ENCODE peak calls at places on chromosome 16, in ten cellular contexts. O is fibroblast of the aortic adventitia, Y is uterus, H is amniotic stem cell, R is brain pericyte, Q is memory B cell, F is HT1080, I is COLO829, T is GM12865, C is HFFc6. L is an unnamed sample.

GRCh38 chr16:85554114-85554790 is 58.9 kb upstream of the GSE1 start:
- DNase-seq in O (peak; percentile 89), Y (peak; percentile 68), H (peak; percentile 55), R (no peak), Q (peak; percentile 58), F (peak; percentile 90), I (peak; percentile 60), T (peak; percentile 95), C (peak; percentile 71), L (peak; percentile 54)

GRCh38 chr16:59047114-59047513 is 313.0 kb upstream of the GOT2 start:
- DNase-seq in O (no peak), Y (no peak), H (no peak), R (no peak), Q (no peak), F (peak; percentile 7), I (no peak), T (no peak), C (no peak), L (no peak)

GRCh38 chr16:35706901-35707300 is 2247.5 kb downstream of the TP53TG3F start:
- DNase-seq in O (no peak), Y (no peak), H (no peak), R (no peak), Q (no peak), F (no peak), I (no peak), T (no peak), C (no peak), L (no peak)

GRCh38 chr16:31001507-31002251 is 8.8 kb downstream of the STX1B start:
- DNase-seq in O (no peak), Y (no peak), H (no peak), R (no peak), Q (no peak), F (no peak), I (no peak), T (no peak), C (no peak), L (no peak)

GRCh38 chr16:35798885-35799426 is 2339.5 kb downstream of the TP53TG3F start:
- DNase-seq in O (no peak), Y (no peak), H (no peak), R (no peak), Q (no peak), F (peak; percentile 52), I (no peak), T (no peak), C (no peak), L (no peak)

GRCh38 chr16:30369091-30369937 is 980 bp downstream of the TBC1D10B start:
- DNase-seq in O (no peak), Y (no peak), H (no peak), R (no peak), Q (no peak), F (no peak), I (no peak), T (no peak), C (no peak), L (no peak)

GRCh38 chr16:13110124-13110796 is 208.9 kb downstream of the SHISA9 start:
- DNase-seq in O (no peak), Y (no peak), H (no peak), R (no peak), Q (no peak), F (peak; percentile 84), I (peak; percentile 7), T (no peak), C (peak; percentile 22), L (no peak)

GRCh38 chr16:10981697-10982216 is 37.4 kb downstream of the CLEC16A start:
- DNase-seq in O (no peak), Y (no peak), H (no peak), R (no peak), Q (peak; percentile 68), F (peak; percentile 48), I (no peak), T (peak; percentile 83), C (peak; percentile 11), L (no peak)

GRCh38 chr16:84478172-84478948 is 26.1 kb downstream of the MEAK7 start:
- DNase-seq in O (peak; percentile 61), Y (no peak), H (peak; percentile 38), R (no peak), Q (no peak), F (peak; percentile 65), I (peak; percentile 8), T (no peak), C (peak; percentile 90), L (no peak)

GRCh38 chr16:87841608-87842208 is 27.6 kb downstream of the SLC7A5 start:
- DNase-seq in O (no peak), Y (no peak), H (no peak), R (no peak), Q (no peak), F (no peak), I (no peak), T (no peak), C (no peak), L (no peak)

GRCh38 chr16:49592507-49593422 is 219.2 kb downstream of the C16orf78 start:
- DNase-seq in O (peak; percentile 51), Y (no peak), H (no peak), R (no peak), Q (peak; percentile 25), F (peak; percentile 41), I (no peak), T (peak; percentile 76), C (no peak), L (peak; percentile 34)

GRCh38 chr16:180101-180920 is at the start of gene HBQ1:
- DNase-seq in O (no peak), Y (no peak), H (no peak), R (no peak), Q (no peak), F (no peak), I (no peak), T (no peak), C (no peak), L (peak; percentile 49)

GRCh38 chr16:87580855-87581261 is 21.4 kb upstream of the JPH3 start:
- DNase-seq in O (peak; percentile 60), Y (no peak), H (no peak), R (no peak), Q (no peak), F (peak; percentile 75), I (peak; percentile 24), T (no peak), C (peak; percentile 71), L (no peak)

GRCh38 chr16:25228372-25228771 is 11.6 kb downstream of the AQP8 start:
- DNase-seq in O (no peak), Y (no peak), H (no peak), R (no peak), Q (no peak), F (no peak), I (no peak), T (no peak), C (no peak), L (no peak)

GRCh38 chr16:73196670-73197069 is 148.7 kb upstream of the ZFHX3 start:
- DNase-seq in O (peak; percentile 77), Y (peak; percentile 63), H (no peak), R (peak; percentile 43), Q (peak; percentile 28), F (peak; percentile 68), I (peak; percentile 81), T (peak; percentile 69), C (peak; percentile 35), L (no peak)

GRCh38 chr16:59988591-59988990 is 1254.5 kb upstream of the GOT2 start:
- DNase-seq in O (no peak), Y (no peak), H (no peak), R (no peak), Q (no peak), F (no peak), I (no peak), T (no peak), C (no peak), L (no peak)

GRCh38 chr16:84722068-84722467 is 22.3 kb downstream of the USP10 start:
- DNase-seq in O (no peak), Y (no peak), H (no peak), R (no peak), Q (no peak), F (no peak), I (no peak), T (no peak), C (no peak), L (no peak)

GRCh38 chr16:29809031-29809747 is 2.8 kb upstream of the PRRT2 start:
- DNase-seq in O (no peak), Y (peak; percentile 34), H (no peak), R (no peak), Q (no peak), F (no peak), I (no peak), T (no peak), C (no peak), L (no peak)

GRCh38 chr16:8237452-8237851 is 352.9 kb downstream of the TMEM114 start:
- DNase-seq in O (no peak), Y (no peak), H (no peak), R (no peak), Q (no peak), F (no peak), I (no peak), T (no peak), C (no peak), L (no peak)

GRCh38 chr16:89324056-89325010 is 106.8 kb downstream of the ZNF778 start:
- DNase-seq in O (peak; percentile 79), Y (no peak), H (no peak), R (no peak), Q (no peak), F (peak; percentile 88), I (no peak), T (peak; percentile 93), C (peak; percentile 73), L (no peak)

GRCh38 chr16:57735755-57736418 is at the start of gene KATNB1:
- DNase-seq in O (no peak), Y (no peak), H (no peak), R (no peak), Q (no peak), F (peak; percentile 23), I (no peak), T (no peak), C (no peak), L (no peak)

GRCh38 chr16:4494746-4495490 is 18.7 kb downstream of the HMOX2 start:
- DNase-seq in O (peak; percentile 77), Y (no peak), H (no peak), R (no peak), Q (no peak), F (peak; percentile 91), I (no peak), T (no peak), C (peak; percentile 78), L (no peak)